ENCODE peak calls at places on chromosome 4, in seven cellular contexts. One of them, this sample, is unnamed.

GRCh38 chr4:101018836-101019235 is 328.5 kb downstream of the PPP3CA start:
- DNase-seq in HL-60: peak; percentile 43
- DNase-seq in HCT116: no peak
- DNase-seq in hepatocyte: no peak
- DNase-seq in NB4: peak; percentile 20
- DNase-seq in A549: no peak
- DNase-seq in tibial artery: no peak
- DNase-seq in this sample: no peak

GRCh38 chr4:82984459-82984858 is 26.2 kb downstream of the LIN54 start:
- DNase-seq in tibial artery: no peak
- DNase-seq in hepatocyte: no peak
- DNase-seq in A549: peak; percentile 4
- DNase-seq in HL-60: no peak
- DNase-seq in NB4: peak; percentile 42
- DNase-seq in HCT116: peak; percentile 15
- DNase-seq in this sample: no peak

GRCh38 chr4:152936446-152937279 is 540 bp downstream of the FHDC1 start:
- DNase-seq in HL-60: peak; percentile 12
- DNase-seq in tibial artery: no peak
- DNase-seq in HCT116: no peak
- DNase-seq in A549: peak; percentile 22
- DNase-seq in NB4: peak; percentile 14
- DNase-seq in hepatocyte: peak; percentile 53
- DNase-seq in this sample: no peak

GRCh38 chr4:13262816-13263215 is 221.3 kb downstream of the RAB28 start:
- DNase-seq in HL-60: no peak
- DNase-seq in hepatocyte: no peak
- DNase-seq in tibial artery: no peak
- DNase-seq in HCT116: no peak
- DNase-seq in NB4: no peak
- DNase-seq in A549: no peak
- DNase-seq in this sample: no peak

GRCh38 chr4:77074961-77075855 is 581 bp downstream of the CCNI start:
- DNase-seq in NB4: peak; percentile 92
- DNase-seq in hepatocyte: peak; percentile 78
- DNase-seq in A549: no peak
- DNase-seq in HL-60: peak; percentile 87
- DNase-seq in tibial artery: peak; percentile 80
- DNase-seq in HCT116: no peak
- DNase-seq in this sample: no peak

GRCh38 chr4:38856524-38857337 is at the start of gene TLR6:
- DNase-seq in HCT116: peak; percentile 80
- DNase-seq in hepatocyte: peak; percentile 84
- DNase-seq in NB4: peak; percentile 89
- DNase-seq in HL-60: peak; percentile 70
- DNase-seq in tibial artery: peak; percentile 46
- DNase-seq in A549: no peak
- DNase-seq in this sample: peak; percentile 52

GRCh38 chr4:75048208-75048879 is 115.4 kb downstream of the PARM1 start:
- DNase-seq in A549: peak; percentile 4
- DNase-seq in tibial artery: no peak
- DNase-seq in hepatocyte: no peak
- DNase-seq in HL-60: no peak
- DNase-seq in NB4: no peak
- DNase-seq in HCT116: no peak
- DNase-seq in this sample: no peak

GRCh38 chr4:135418353-135418752 is 1216.8 kb upstream of the PABPC4L start:
- DNase-seq in NB4: peak; percentile 10
- DNase-seq in HCT116: peak; percentile 37
- DNase-seq in tibial artery: no peak
- DNase-seq in hepatocyte: no peak
- DNase-seq in HL-60: no peak
- DNase-seq in A549: no peak
- DNase-seq in this sample: peak; percentile 13

GRCh38 chr4:75995727-75996126 is 5.0 kb upstream of the SDAD1 start:
- DNase-seq in HL-60: peak; percentile 17
- DNase-seq in hepatocyte: peak; percentile 78
- DNase-seq in tibial artery: no peak
- DNase-seq in NB4: peak; percentile 66
- DNase-seq in A549: no peak
- DNase-seq in HCT116: peak; percentile 42
- DNase-seq in this sample: no peak

GRCh38 chr4:184757810-184758209 is 23.9 kb upstream of the CENPU start:
- DNase-seq in HL-60: no peak
- DNase-seq in tibial artery: peak; percentile 45
- DNase-seq in NB4: no peak
- DNase-seq in A549: no peak
- DNase-seq in HCT116: no peak
- DNase-seq in hepatocyte: no peak
- DNase-seq in this sample: no peak

GRCh38 chr4:183873389-183874185 is 31.5 kb upstream of the STOX2 start:
- DNase-seq in NB4: no peak
- DNase-seq in HCT116: no peak
- DNase-seq in HL-60: no peak
- DNase-seq in A549: no peak
- DNase-seq in tibial artery: no peak
- DNase-seq in hepatocyte: no peak
- DNase-seq in this sample: no peak

GRCh38 chr4:43843501-43843900 is 605.1 kb downstream of the KCTD8 start:
- DNase-seq in HL-60: no peak
- DNase-seq in A549: no peak
- DNase-seq in hepatocyte: peak; percentile 34
- DNase-seq in NB4: no peak
- DNase-seq in tibial artery: no peak
- DNase-seq in HCT116: no peak
- DNase-seq in this sample: peak; percentile 11

GRCh38 chr4:100746141-100746540 is 228.3 kb upstream of the EMCN start:
- DNase-seq in NB4: no peak
- DNase-seq in HCT116: no peak
- DNase-seq in A549: no peak
- DNase-seq in HL-60: no peak
- DNase-seq in hepatocyte: no peak
- DNase-seq in tibial artery: no peak
- DNase-seq in this sample: no peak

GRCh38 chr4:171130126-171130801 is 682.9 kb upstream of the GALNTL6 start:
- DNase-seq in NB4: no peak
- DNase-seq in tibial artery: no peak
- DNase-seq in A549: no peak
- DNase-seq in HL-60: no peak
- DNase-seq in HCT116: no peak
- DNase-seq in hepatocyte: peak; percentile 19
- DNase-seq in this sample: no peak

GRCh38 chr4:145176641-145177432 is 3.6 kb downstream of the OTUD4 start:
- DNase-seq in hepatocyte: no peak
- DNase-seq in HL-60: no peak
- DNase-seq in HCT116: no peak
- DNase-seq in NB4: peak; percentile 6
- DNase-seq in A549: no peak
- DNase-seq in tibial artery: no peak
- DNase-seq in this sample: no peak

GRCh38 chr4:103721251-103721650 is 1.5 kb upstream of the TACR3 start:
- DNase-seq in NB4: no peak
- DNase-seq in A549: no peak
- DNase-seq in hepatocyte: no peak
- DNase-seq in HL-60: no peak
- DNase-seq in tibial artery: no peak
- DNase-seq in HCT116: no peak
- DNase-seq in this sample: no peak

GRCh38 chr4:44927361-44928061 is 201.2 kb upstream of the GNPDA2 start:
- DNase-seq in tibial artery: no peak
- DNase-seq in A549: peak; percentile 0
- DNase-seq in HL-60: no peak
- DNase-seq in hepatocyte: peak; percentile 54
- DNase-seq in HCT116: peak; percentile 2
- DNase-seq in NB4: peak; percentile 34
- DNase-seq in this sample: peak; percentile 7

GRCh38 chr4:3465698-3466671 is 2.9 kb downstream of the DOK7 start:
- DNase-seq in tibial artery: no peak
- DNase-seq in HL-60: no peak
- DNase-seq in A549: no peak
- DNase-seq in NB4: no peak
- DNase-seq in hepatocyte: no peak
- DNase-seq in HCT116: no peak
- DNase-seq in this sample: no peak

GRCh38 chr4:3463556-3464348 is 646 bp downstream of the DOK7 start:
- DNase-seq in A549: no peak
- DNase-seq in NB4: no peak
- DNase-seq in HCT116: no peak
- DNase-seq in HL-60: no peak
- DNase-seq in hepatocyte: no peak
- DNase-seq in tibial artery: no peak
- DNase-seq in this sample: no peak

GRCh38 chr4:3464911-3465697 is 2.0 kb downstream of the DOK7 start:
- DNase-seq in HCT116: no peak
- DNase-seq in tibial artery: no peak
- DNase-seq in A549: no peak
- DNase-seq in HL-60: no peak
- DNase-seq in NB4: no peak
- DNase-seq in hepatocyte: no peak
- DNase-seq in this sample: no peak

GRCh38 chr4:3462790-3463415 is at the start of gene DOK7:
- DNase-seq in A549: no peak
- DNase-seq in NB4: peak; percentile 45
- DNase-seq in HCT116: no peak
- DNase-seq in HL-60: no peak
- DNase-seq in hepatocyte: peak; percentile 54
- DNase-seq in tibial artery: no peak
- DNase-seq in this sample: no peak

DNA sequence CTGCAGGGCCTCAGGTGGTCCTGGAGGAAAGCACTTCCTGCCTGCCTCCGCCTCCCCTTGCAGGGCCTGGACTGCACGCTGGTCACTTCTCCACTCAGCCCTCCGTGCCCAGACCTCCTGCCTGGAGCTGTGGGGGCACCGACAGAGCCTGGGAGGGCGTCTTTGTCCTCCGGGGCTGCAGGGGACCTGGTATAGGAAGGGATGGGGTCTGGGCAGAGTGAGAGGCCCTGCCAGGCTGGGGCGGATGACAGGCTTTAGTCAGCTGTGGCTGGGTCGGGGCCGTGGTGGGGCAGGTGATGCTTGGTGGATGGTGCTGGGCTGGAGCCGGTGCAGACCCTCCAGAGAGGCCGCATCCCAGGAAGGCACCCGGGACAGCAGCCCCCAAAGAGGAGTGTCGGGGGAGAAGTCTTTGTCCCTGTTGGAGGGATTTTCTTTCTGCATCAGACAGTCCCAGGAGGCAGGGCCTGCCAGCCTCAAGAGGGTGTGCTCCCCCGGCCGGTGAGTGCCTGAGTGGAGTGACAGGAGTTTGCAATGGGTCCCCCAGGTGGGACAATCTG is 1.3 kb downstream of the DOK7 start:
- DNase-seq in NB4: no peak
- DNase-seq in hepatocyte: no peak
- DNase-seq in tibial artery: no peak
- DNase-seq in HCT116: no peak
- DNase-seq in HL-60: no peak
- DNase-seq in A549: no peak
- DNase-seq in this sample: no peak
- H3K4me3 ChIP-seq in NB4: no peak overlapping the region
- H3K4me3 ChIP-seq in hepatocyte: no peak overlapping the region
- H3K4me3 ChIP-seq in tibial artery: peak overlapping the region; percentile 56
- H3K4me3 ChIP-seq in HCT116: no peak overlapping the region
- H3K4me3 ChIP-seq in HL-60: no peak overlapping the region
- H3K4me3 ChIP-seq in A549: no peak overlapping the region
- H3K4me3 ChIP-seq in this sample: no peak overlapping the region

GRCh38 chr4:159272341-159273125 is 169.7 kb downstream of the RAPGEF2 start:
- DNase-seq in A549: no peak
- DNase-seq in hepatocyte: no peak
- DNase-seq in HCT116: no peak
- DNase-seq in NB4: no peak
- DNase-seq in HL-60: no peak
- DNase-seq in tibial artery: no peak
- DNase-seq in this sample: no peak
- H3K4me3 ChIP-seq in A549: no peak overlapping the region
- H3K4me3 ChIP-seq in hepatocyte: no peak overlapping the region
- H3K4me3 ChIP-seq in HCT116: no peak overlapping the region
- H3K4me3 ChIP-seq in NB4: no peak overlapping the region
- H3K4me3 ChIP-seq in HL-60: no peak overlapping the region
- H3K4me3 ChIP-seq in tibial artery: no peak overlapping the region
- H3K4me3 ChIP-seq in this sample: no peak overlapping the region

GRCh38 chr4:4426511-4427477 is 39.9 kb downstream of the NSG1 start:
- DNase-seq in HCT116: no peak
- DNase-seq in A549: no peak
- DNase-seq in HL-60: no peak
- DNase-seq in NB4: no peak
- DNase-seq in hepatocyte: no peak
- DNase-seq in tibial artery: no peak
- DNase-seq in this sample: peak; percentile 48
- H3K4me3 ChIP-seq in HCT116: no peak overlapping the region
- H3K4me3 ChIP-seq in A549: no peak overlapping the region
- H3K4me3 ChIP-seq in HL-60: no peak overlapping the region
- H3K4me3 ChIP-seq in NB4: no peak overlapping the region
- H3K4me3 ChIP-seq in hepatocyte: no peak overlapping the region
- H3K4me3 ChIP-seq in tibial artery: no peak overlapping the region
- H3K4me3 ChIP-seq in this sample: no peak overlapping the region

GRCh38 chr4:1795304-1796195 is 2.5 kb downstream of the FGFR3 start:
- DNase-seq in tibial artery: no peak
- DNase-seq in NB4: peak; percentile 34
- DNase-seq in HCT116: no peak
- DNase-seq in HL-60: no peak
- DNase-seq in hepatocyte: peak; percentile 82
- DNase-seq in A549: no peak
- DNase-seq in this sample: no peak
- H3K4me3 ChIP-seq in tibial artery: peak overlapping the region; percentile 44
- H3K4me3 ChIP-seq in NB4: no peak overlapping the region
- H3K4me3 ChIP-seq in HCT116: peak overlapping the region; percentile 80
- H3K4me3 ChIP-seq in HL-60: no peak overlapping the region
- H3K4me3 ChIP-seq in hepatocyte: peak overlapping the region; percentile 85
- H3K4me3 ChIP-seq in A549: peak overlapping the region; percentile 62
- H3K4me3 ChIP-seq in this sample: peak overlapping the region; percentile 74

GRCh38 chr4:87120411-87121162 is 99.8 kb downstream of the KLHL8 start:
- DNase-seq in A549: no peak
- DNase-seq in HCT116: no peak
- DNase-seq in hepatocyte: peak; percentile 69
- DNase-seq in NB4: no peak
- DNase-seq in HL-60: no peak
- DNase-seq in tibial artery: peak; percentile 68
- DNase-seq in this sample: no peak
- H3K4me3 ChIP-seq in A549: no peak overlapping the region
- H3K4me3 ChIP-seq in HCT116: no peak overlapping the region
- H3K4me3 ChIP-seq in hepatocyte: no peak overlapping the region
- H3K4me3 ChIP-seq in NB4: no peak overlapping the region
- H3K4me3 ChIP-seq in HL-60: no peak overlapping the region
- H3K4me3 ChIP-seq in tibial artery: peak overlapping the region; percentile 41
- H3K4me3 ChIP-seq in this sample: no peak overlapping the region

GRCh38 chr4:6785572-6785925 is 3.0 kb downstream of the KIAA0232 start:
- DNase-seq in tibial artery: no peak
- DNase-seq in HCT116: no peak
- DNase-seq in A549: no peak
- DNase-seq in NB4: no peak
- DNase-seq in hepatocyte: no peak
- DNase-seq in HL-60: no peak
- DNase-seq in this sample: no peak
- H3K4me3 ChIP-seq in tibial artery: no peak overlapping the region
- H3K4me3 ChIP-seq in HCT116: no peak overlapping the region
- H3K4me3 ChIP-seq in A549: no peak overlapping the region
- H3K4me3 ChIP-seq in NB4: no peak overlapping the region
- H3K4me3 ChIP-seq in hepatocyte: no peak overlapping the region
- H3K4me3 ChIP-seq in HL-60: no peak overlapping the region
- H3K4me3 ChIP-seq in this sample: no peak overlapping the region

This sample was measured in iPS DF 6.9.